ENCODE peak calls at places on chromosomes 3 and 15, in six cellular contexts. N is stomach, G is spleen, I is K562, A is HCT116, C is Panc1. U is an unnamed sample.

GRCh38 chr3:157958471-157958870 is 147.7 kb downstream of the SHOX2 start:
- DNase-seq in N (no peak), G (no peak), I (no peak), A (no peak), C (no peak), U (no peak)

GRCh38 chr3:195030791-195031321 is 240.1 kb downstream of the XXYLT1 start:
- DNase-seq in N (no peak), G (no peak), I (no peak), A (no peak), C (no peak), U (no peak)

GRCh38 chr3:188339410-188340295 is 185.7 kb downstream of the LPP start:
- DNase-seq in N (no peak), G (no peak), I (no peak), A (no peak), C (no peak), U (no peak)

GRCh38 chr3:143172313-143173054 is 52.9 kb downstream of the CHST2 start:
- DNase-seq in N (no peak), G (no peak), I (no peak), A (no peak), C (no peak), U (no peak)

GRCh38 chr3:46353090-46353489 is 821 bp upstream of the CCR2 start:
- DNase-seq in N (no peak), G (no peak), I (no peak), A (no peak), C (no peak), U (no peak)

GRCh38 chr3:168467085-168467714 is 371.5 kb upstream of the GOLIM4 start:
- DNase-seq in N (no peak), G (no peak), I (no peak), A (no peak), C (no peak), U (no peak)

GRCh38 chr15:80615783-80616391 is 79.2 kb upstream of the ABHD17C start:
- DNase-seq in N (peak), G (no peak), I (no peak), A (no peak), C (no peak), U (peak)

GRCh38 chr15:65982941-65983340 is 113.7 kb downstream of the RAB11A start:
- DNase-seq in N (no peak), G (no peak), I (no peak), A (no peak), C (no peak), U (no peak)

GRCh38 chr15:100118546-100118945 is 223.2 kb downstream of the ADAMTS17 start:
- DNase-seq in N (no peak), G (peak), I (no peak), A (no peak), C (no peak), U (no peak)

GRCh38 chr15:40050788-40051615 is 12.0 kb upstream of the SRP14 start:
- DNase-seq in N (no peak), G (peak), I (no peak), A (no peak), C (no peak), U (no peak)

GRCh38 chr15:66923438-66923881 is 141.9 kb upstream of the SMAD3 start:
- DNase-seq in N (peak), G (no peak), I (peak), A (peak), C (no peak), U (peak)

GRCh38 chr3:43580181-43580580 is 41.6 kb downstream of the ANO10 start:
- DNase-seq in N (no peak), G (no peak), I (no peak), A (no peak), C (no peak), U (no peak)

GRCh38 chr15:83278191-83278590 is 6.3 kb downstream of the BNC1 start:
- DNase-seq in N (no peak), G (no peak), I (no peak), A (no peak), C (no peak), U (no peak)

GRCh38 chr3:56837196-56837955 is 35.6 kb upstream of the ARHGEF3 start:
- DNase-seq in N (no peak), G (no peak), I (no peak), A (no peak), C (no peak), U (no peak)

GRCh38 chr3:140441006-140441405 is 236.9 kb upstream of the TRIM42 start:
- DNase-seq in N (no peak), G (no peak), I (no peak), A (no peak), C (no peak), U (no peak)

GRCh38 chr15:41501191-41501917 is 7.7 kb downstream of the ITPKA start:
- DNase-seq in N (no peak), G (peak), I (no peak), A (no peak), C (no peak), U (no peak)

GRCh38 chr3:52792413-52792812 is 2.2 kb upstream of the ITIH3 start:
- DNase-seq in N (no peak), G (no peak), I (peak), A (no peak), C (no peak), U (no peak)

GRCh38 chr15:79007066-79007465 is 62.2 kb upstream of the CTSH start:
- DNase-seq in N (peak), G (peak), I (peak), A (peak), C (no peak), U (peak)

GRCh38 chr15:82855286-82856092 is 46.1 kb downstream of the WHAMM start:
- DNase-seq in N (peak), G (no peak), I (no peak), A (no peak), C (no peak), U (no peak)

GRCh38 chr3:71414189-71414924 is 169.2 kb downstream of the FOXP1 start:
- DNase-seq in N (no peak), G (no peak), I (no peak), A (no peak), C (no peak), U (no peak)

GRCh38 chr15:76341366-76342045 is 4.9 kb downstream of the ISL2 start:
- DNase-seq in N (no peak), G (no peak), I (no peak), A (no peak), C (no peak), U (peak)

GRCh38 chr3:142180761-142181362 is 31.5 kb upstream of the TFDP2 start:
- DNase-seq in N (peak), G (no peak), I (peak), A (peak), C (no peak), U (peak)

GRCh38 chr3:54631507-54632280 is 296.2 kb downstream of the LRTM1 start:
- DNase-seq in N (no peak), G (no peak), I (no peak), A (no peak), C (no peak), U (no peak)

GRCh38 chr3:54632281-54632665 is 295.6 kb downstream of the LRTM1 start:
- DNase-seq in N (no peak), G (no peak), I (no peak), A (no peak), C (no peak), U (no peak)

GRCh38 chr3:54632834-54633233 is 295.0 kb downstream of the LRTM1 start:
- DNase-seq in N (no peak), G (no peak), I (no peak), A (no peak), C (no peak), U (no peak)

GRCh38 chr3:54634122-54634469 is 293.8 kb downstream of the LRTM1 start:
- DNase-seq in N (no peak), G (no peak), I (no peak), A (no peak), C (no peak), U (no peak)

DNA sequence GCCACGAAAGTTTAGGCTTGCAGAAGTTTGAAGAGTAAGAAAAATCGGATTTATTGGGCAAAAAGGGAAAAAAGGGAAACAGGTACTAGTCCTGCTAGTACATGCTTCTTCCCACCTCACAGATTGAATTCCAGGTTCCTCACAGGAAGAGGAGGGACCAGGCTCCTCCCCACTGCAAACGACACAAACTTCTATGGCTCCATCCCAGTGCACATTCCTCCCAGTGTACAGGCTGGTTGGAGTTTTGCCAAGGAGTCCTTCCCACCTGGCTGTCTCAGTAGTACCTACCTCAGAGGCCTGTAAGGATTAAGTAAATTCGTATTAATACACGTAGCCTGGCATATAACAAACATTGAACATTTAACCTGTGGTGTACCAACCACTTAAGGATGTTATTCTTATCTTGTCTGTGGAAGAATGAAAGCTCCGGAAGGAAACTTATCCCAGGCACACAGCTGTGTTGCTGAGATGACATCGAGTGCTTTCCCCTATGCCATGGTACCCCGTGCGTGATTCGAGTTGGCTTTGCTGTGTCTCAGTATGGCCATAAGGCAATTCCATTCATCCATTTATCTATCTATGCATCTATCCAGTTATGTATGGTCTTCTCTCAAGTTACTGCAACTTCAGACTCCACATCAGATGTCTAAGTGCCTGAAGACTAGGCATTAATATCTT is 294.3 kb downstream of the LRTM1 start:
- DNase-seq in N (no peak), G (no peak), I (no peak), A (no peak), C (no peak), U (no peak)
- TF ChIP-seq POLR2AphosphoS5 in N (no peak), G (no peak), I (no peak), A (no peak), C (no peak), U (no peak)

DNA sequence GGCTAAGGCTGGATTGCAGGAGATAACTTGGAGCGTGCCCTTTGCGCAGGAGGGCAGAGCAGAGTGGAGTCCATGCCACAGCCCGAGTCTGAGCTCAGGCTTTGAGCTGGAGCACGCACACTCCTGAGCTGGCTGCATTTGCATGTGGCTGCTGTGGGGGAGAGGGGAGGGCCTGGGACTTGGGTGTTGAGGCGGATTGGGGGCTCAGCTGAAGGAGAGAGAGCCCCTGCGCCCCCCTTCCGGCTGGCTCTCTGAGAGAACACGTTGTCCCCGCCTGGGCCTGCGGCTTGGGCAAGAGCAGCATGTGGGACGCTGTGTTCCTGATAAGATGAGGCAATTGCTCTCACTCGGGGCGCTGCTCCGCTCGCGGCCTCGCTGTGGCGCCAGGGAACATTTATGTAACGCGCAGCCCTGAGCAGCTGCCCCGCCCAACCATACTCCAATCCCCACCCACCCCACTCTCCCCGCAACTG is 39.1 kb downstream of the KLF13 start:
- DNase-seq in N (peak), G (peak), I (peak), A (no peak), C (no peak), U (peak)
- TF ChIP-seq CTCF in N (no peak), G (peak), I (peak), A (no peak), C (no peak), U (peak)

GRCh38 chr3:15361494-15362214 is 29.3 kb upstream of the SH3BP5 start:
- DNase-seq in N (no peak), G (peak), I (no peak), A (no peak), C (no peak), U (peak)
- TF ChIP-seq POLR2AphosphoS5 in N (no peak), G (no peak), I (no peak), A (no peak), C (no peak), U (no peak)

GRCh38 chr15:69074843-69075224 is 60.3 kb downstream of the NOX5 start:
- DNase-seq in N (no peak), G (no peak), I (no peak), A (no peak), C (no peak), U (peak)

GRCh38 chr15:69071265-69071664 is 56.8 kb downstream of the NOX5 start:
- DNase-seq in N (no peak), G (no peak), I (no peak), A (no peak), C (no peak), U (no peak)

GRCh38 chr15:69074011-69074842 is 59.7 kb downstream of the NOX5 start:
- DNase-seq in N (peak), G (no peak), I (no peak), A (no peak), C (peak), U (peak)

GRCh38 chr15:69078638-69079037 is 64.1 kb downstream of the NOX5 start:
- DNase-seq in N (no peak), G (no peak), I (no peak), A (no peak), C (no peak), U (no peak)

DNA sequence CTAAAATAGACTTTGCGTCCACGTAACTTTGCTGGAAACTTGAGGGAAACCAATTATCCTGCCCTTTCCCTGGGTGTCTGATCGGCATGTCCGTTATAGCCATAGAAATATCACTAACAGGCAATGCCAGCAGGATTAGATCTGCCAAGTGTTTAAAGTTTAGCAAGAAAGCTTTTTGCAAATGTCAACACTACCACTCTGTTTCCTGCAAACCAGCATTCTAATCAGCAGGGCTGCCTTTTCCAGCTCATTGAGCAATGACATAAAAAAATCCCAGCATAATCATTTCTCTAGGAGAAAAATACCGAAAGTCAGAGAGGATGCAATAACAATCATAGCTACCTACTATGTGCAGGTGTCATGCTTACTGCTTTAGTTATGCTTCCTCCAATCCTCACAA is 61.0 kb downstream of the NOX5 start:
- DNase-seq in N (no peak), G (no peak), I (no peak), A (no peak), C (no peak), U (no peak)
- TF ChIP-seq CTCF in N (no peak), G (no peak), I (no peak), A (no peak), C (no peak), U (no peak)

GRCh38 chr3:15797600-15798303 is at the start of gene ANKRD28:
- DNase-seq in N (no peak), G (no peak), I (peak), A (peak), C (peak), U (no peak)
- TF ChIP-seq POLR2AphosphoS5 in N (peak), G (no peak), I (no peak), A (peak), C (peak), U (peak)

GRCh38 chr3:60746690-60747416 is 504.4 kb downstream of the FHIT start:
- DNase-seq in N (no peak), G (no peak), I (no peak), A (no peak), C (no peak), U (no peak)

GRCh38 chr3:60746043-60746638 is 505.1 kb downstream of the FHIT start:
- DNase-seq in N (no peak), G (no peak), I (no peak), A (no peak), C (no peak), U (no peak)

GRCh38 chr3:60737633-60738399 is 513.4 kb downstream of the FHIT start:
- DNase-seq in N (no peak), G (no peak), I (no peak), A (no peak), C (no peak), U (no peak)

GRCh38 chr3:60742606-60743145 is 508.6 kb downstream of the FHIT start:
- DNase-seq in N (no peak), G (no peak), I (no peak), A (no peak), C (no peak), U (no peak)

GRCh38 chr3:60743631-60744164 is 507.6 kb downstream of the FHIT start:
- DNase-seq in N (no peak), G (no peak), I (no peak), A (no peak), C (no peak), U (no peak)
- TF ChIP-seq CTCF in N (no peak), G (no peak), I (no peak), A (no peak), C (no peak), U (no peak)

U was measured in transverse colon.